ENCODE peak calls at places on chromosome 18, in six cellular contexts. N, P, C, Q, J and F are unnamed samples.

GRCh38 chr18:70380915-70381896 is 92.4 kb downstream of the SOCS6 start:
- DNase-seq in N (no peak), P (no peak), C (no peak), Q (no peak), J (peak), F (no peak)

GRCh38 chr18:61833387-61833786 is 59.4 kb downstream of the RNF152 start:
- DNase-seq in N (no peak), P (no peak), C (no peak), Q (no peak), J (peak), F (peak)

GRCh38 chr18:49678440-49678839 is 116.6 kb downstream of the LIPG start:
- DNase-seq in N (no peak), P (no peak), C (no peak), Q (no peak), J (no peak), F (no peak)

GRCh38 chr18:41992698-41993097 is 37.7 kb downstream of the PIK3C3 start:
- DNase-seq in N (no peak), P (no peak), C (no peak), Q (no peak), J (no peak), F (no peak)

GRCh38 chr18:24839991-24840390 is 379.6 kb downstream of the HRH4 start:
- DNase-seq in N (no peak), P (no peak), C (no peak), Q (peak), J (peak), F (no peak)

GRCh38 chr18:61609131-61609530 is 275.9 kb downstream of the CDH20 start:
- DNase-seq in N (no peak), P (no peak), C (no peak), Q (peak), J (no peak), F (no peak)

GRCh38 chr18:49082714-49083688 is 132.2 kb upstream of the SMAD7 start:
- DNase-seq in N (no peak), P (no peak), C (no peak), Q (no peak), J (no peak), F (no peak)

GRCh38 chr18:59565957-59566356 is 131.3 kb downstream of the CCBE1 start:
- DNase-seq in N (no peak), P (no peak), C (no peak), Q (peak), J (peak), F (no peak)

GRCh38 chr18:75051757-75052156 is 157.2 kb downstream of the PTGR3 start:
- DNase-seq in N (no peak), P (no peak), C (no peak), Q (no peak), J (no peak), F (no peak)

GRCh38 chr18:70195852-70196434 is 9.5 kb downstream of the RTTN start:
- DNase-seq in N (no peak), P (peak), C (no peak), Q (peak), J (peak), F (peak)

GRCh38 chr18:26894006-26894405 is 28.5 kb upstream of the AQP4 start:
- DNase-seq in N (no peak), P (no peak), C (no peak), Q (no peak), J (no peak), F (no peak)

GRCh38 chr18:59801576-59801975 is 98.2 kb upstream of the PMAIP1 start:
- DNase-seq in N (no peak), P (no peak), C (no peak), Q (no peak), J (no peak), F (no peak)

GRCh38 chr18:49656098-49656591 is 94.3 kb downstream of the LIPG start:
- DNase-seq in N (no peak), P (no peak), C (no peak), Q (peak), J (peak), F (no peak)

GRCh38 chr18:48345596-48345995 is 63.6 kb downstream of the ZBTB7C start:
- DNase-seq in N (no peak), P (no peak), C (no peak), Q (peak), J (no peak), F (no peak)

GRCh38 chr18:57916684-57917083 is 113.6 kb upstream of the ATP8B1 start:
- DNase-seq in N (no peak), P (no peak), C (no peak), Q (no peak), J (no peak), F (no peak)

GRCh38 chr18:74880706-74881289 is 283.1 kb downstream of the ZNF407 start:
- DNase-seq in N (no peak), P (no peak), C (no peak), Q (no peak), J (no peak), F (no peak)

GRCh38 chr18:35026407-35027061 is 14.7 kb upstream of the MAPRE2 start:
- DNase-seq in N (no peak), P (no peak), C (no peak), Q (no peak), J (no peak), F (no peak)

GRCh38 chr18:61842146-61842545 is 50.7 kb downstream of the RNF152 start:
- DNase-seq in N (no peak), P (no peak), C (no peak), Q (no peak), J (no peak), F (no peak)

GRCh38 chr18:56574827-56575226 is 63.6 kb downstream of the TXNL1 start:
- DNase-seq in N (no peak), P (no peak), C (no peak), Q (no peak), J (no peak), F (no peak)

GRCh38 chr18:46727177-46727576 is 29.7 kb downstream of the ST8SIA5 start:
- DNase-seq in N (no peak), P (no peak), C (no peak), Q (no peak), J (no peak), F (no peak)

GRCh38 chr18:11976463-11976862 is 4.8 kb upstream of the IMPA2 start:
- DNase-seq in N (no peak), P (no peak), C (no peak), Q (no peak), J (no peak), F (no peak)

GRCh38 chr18:6747646-6748045 is 18.1 kb downstream of the ARHGAP28 start:
- DNase-seq in N (peak), P (no peak), C (no peak), Q (peak), J (peak), F (no peak)

GRCh38 chr18:73244411-73244810 is 376.6 kb upstream of the NETO1 start:
- DNase-seq in N (peak), P (no peak), C (no peak), Q (no peak), J (peak), F (no peak)

GRCh38 chr18:2893676-2894075 is 46.9 kb downstream of the EMILIN2 start:
- DNase-seq in N (no peak), P (no peak), C (no peak), Q (no peak), J (no peak), F (no peak)

GRCh38 chr18:48172226-48173006 is 236.8 kb downstream of the ZBTB7C start:
- DNase-seq in N (no peak), P (no peak), C (no peak), Q (no peak), J (no peak), F (no peak)

GRCh38 chr18:33720133-33720532 is 142.1 kb downstream of the ASXL3 start:
- DNase-seq in N (peak), P (no peak), C (no peak), Q (peak), J (peak), F (no peak)

GRCh38 chr18:40056085-40056484 is 1898.9 kb upstream of the PIK3C3 start:
- DNase-seq in N (no peak), P (no peak), C (no peak), Q (no peak), J (no peak), F (no peak)

GRCh38 chr18:42412896-42413295 is 457.9 kb downstream of the PIK3C3 start:
- DNase-seq in N (no peak), P (no peak), C (no peak), Q (no peak), J (peak), F (no peak)

GRCh38 chr18:51157215-51157614 is 40.3 kb downstream of the MEX3C start:
- DNase-seq in N (no peak), P (no peak), C (no peak), Q (no peak), J (no peak), F (peak)
- H3K27ac ChIP-seq in N (no peak), P (no peak), C (no peak), Q (no peak), J (no peak), F (no peak)

DNA sequence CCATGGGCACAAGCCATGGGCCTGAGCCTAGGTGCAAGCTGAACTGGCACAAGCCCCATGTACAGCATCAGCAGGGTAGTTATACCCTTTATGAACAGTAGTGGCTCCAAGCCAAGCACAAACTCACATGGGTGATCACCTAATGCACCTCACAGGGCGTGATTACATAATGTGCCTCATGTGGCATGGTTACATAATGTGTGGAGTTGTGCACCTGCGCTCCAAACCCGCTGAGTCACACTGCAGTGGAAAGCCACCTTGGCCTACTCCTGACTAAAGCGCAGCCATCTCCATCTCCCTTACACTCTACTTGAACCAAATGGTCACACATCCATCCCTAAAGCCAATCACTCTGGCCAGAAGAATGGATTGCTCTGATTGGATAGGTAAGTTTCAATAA is 279.7 kb downstream of the MBD2 start:
- DNase-seq in N (no peak), P (no peak), C (no peak), Q (no peak), J (no peak), F (no peak)
- H3K27ac ChIP-seq in N (no peak), P (no peak), C (no peak), Q (no peak), J (no peak), F (no peak)

GRCh38 chr18:45341454-45341853 is 273.8 kb upstream of the SLC14A2 start:
- DNase-seq in N (no peak), P (no peak), C (no peak), Q (no peak), J (no peak), F (no peak)

GRCh38 chr18:45342166-45342565 is 273.1 kb upstream of the SLC14A2 start:
- DNase-seq in N (no peak), P (no peak), C (no peak), Q (no peak), J (no peak), F (no peak)

GRCh38 chr18:45339819-45340550 is 275.3 kb upstream of the SLC14A2 start:
- DNase-seq in N (no peak), P (no peak), C (no peak), Q (no peak), J (no peak), F (no peak)

GRCh38 chr18:45342653-45343052 is 272.6 kb upstream of the SLC14A2 start:
- DNase-seq in N (no peak), P (no peak), C (no peak), Q (no peak), J (no peak), F (no peak)

GRCh38 chr18:45340884-45341283 is 274.4 kb upstream of the SLC14A2 start:
- DNase-seq in N (no peak), P (no peak), C (no peak), Q (no peak), J (no peak), F (no peak)
- H3K27ac ChIP-seq in N (no peak), P (no peak), C (no peak), Q (no peak), J (no peak), F (no peak)

GRCh38 chr18:22174341-22175148 is 5.2 kb downstream of the GATA6 start:
- DNase-seq in N (no peak), P (no peak), C (no peak), Q (no peak), J (no peak), F (peak)

GRCh38 chr18:22176622-22177495 is 7.5 kb downstream of the GATA6 start:
- DNase-seq in N (no peak), P (no peak), C (no peak), Q (peak), J (no peak), F (no peak)

GRCh38 chr18:22173928-22174301 is 4.5 kb downstream of the GATA6 start:
- DNase-seq in N (no peak), P (no peak), C (no peak), Q (no peak), J (no peak), F (no peak)

GRCh38 chr18:22176282-22176621 is 6.9 kb downstream of the GATA6 start:
- DNase-seq in N (no peak), P (no peak), C (no peak), Q (no peak), J (no peak), F (no peak)

DNA sequence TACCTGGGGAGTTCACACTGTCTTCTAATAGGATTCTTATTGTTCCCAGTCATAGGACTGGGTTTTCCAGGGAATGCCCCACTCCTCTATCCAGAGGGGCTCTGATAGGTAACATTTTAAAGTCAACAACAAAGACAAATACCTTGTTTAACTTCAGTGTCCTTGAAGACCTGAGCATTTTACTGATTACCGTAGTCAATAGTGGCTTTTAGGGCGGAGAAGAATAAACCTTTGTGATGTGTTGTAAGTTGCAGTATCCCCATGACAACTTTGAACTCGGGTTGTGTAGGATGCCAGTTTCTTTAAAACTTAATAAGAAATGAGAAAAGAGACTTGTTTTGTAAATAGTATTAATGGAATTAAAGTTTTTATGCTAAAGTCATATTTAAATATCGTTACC is 5.9 kb downstream of the GATA6 start:
- DNase-seq in N (no peak), P (no peak), C (no peak), Q (no peak), J (no peak), F (no peak)
- H3K27ac ChIP-seq in N (no peak), P (no peak), C (no peak), Q (no peak), J (no peak), F (no peak)

DNA sequence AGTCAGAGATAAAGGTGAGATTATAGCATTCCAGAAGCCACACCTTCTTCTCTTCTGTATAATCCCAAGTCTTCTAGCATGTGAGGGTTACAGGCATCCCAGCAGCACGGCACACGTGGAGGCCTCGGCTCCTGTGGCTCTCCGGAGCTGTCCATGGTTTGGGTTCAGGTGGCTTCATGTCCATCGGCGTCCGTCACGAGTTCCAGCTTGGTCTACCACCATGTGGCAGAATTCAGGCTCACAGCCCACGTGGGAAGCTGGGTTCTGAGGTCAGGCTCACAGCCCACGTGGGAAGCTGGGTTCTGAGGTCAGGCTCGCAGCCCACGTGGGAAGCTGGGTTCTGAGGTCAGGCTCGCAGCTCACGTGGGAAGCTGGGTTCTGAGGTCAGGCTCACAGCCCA is 378.3 kb upstream of the SALL3 start:
- DNase-seq in N (no peak), P (no peak), C (no peak), Q (no peak), J (no peak), F (no peak)
- H3K27ac ChIP-seq in N (no peak), P (no peak), C (no peak), Q (no peak), J (no peak), F (no peak)

DNA sequence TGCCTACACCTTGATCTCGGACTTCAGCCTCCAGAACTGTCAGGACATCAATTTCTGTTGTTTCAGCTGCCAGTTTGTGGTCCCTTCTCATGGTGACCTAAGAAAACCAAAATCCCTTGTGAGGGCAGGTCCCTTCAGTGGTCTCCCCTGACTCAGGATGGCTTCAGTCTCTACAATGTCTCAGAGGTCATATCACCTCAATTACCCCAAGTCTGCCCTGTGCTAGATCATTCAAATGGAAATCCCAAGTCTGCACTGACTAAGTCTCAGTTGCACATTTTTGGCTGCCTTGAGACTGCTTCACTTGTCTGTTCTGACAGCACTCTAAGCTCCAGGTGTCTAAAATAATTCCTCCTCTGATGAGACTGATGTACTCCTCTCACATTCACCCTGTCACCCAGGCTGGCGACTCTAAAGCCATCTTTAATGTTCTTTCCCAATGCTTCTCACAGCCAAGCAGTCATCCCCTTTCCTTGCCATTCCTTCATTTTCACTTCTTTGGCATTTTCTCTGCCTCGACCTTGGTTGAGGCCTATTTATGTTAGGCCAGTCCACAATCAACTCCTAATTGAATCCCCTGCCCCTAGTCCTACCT is 470.8 kb downstream of the DLGAP1 start:
- DNase-seq in N (no peak), P (no peak), C (no peak), Q (no peak), J (peak), F (no peak)
- H3K27ac ChIP-seq in N (peak), P (peak), C (no peak), Q (peak), J (peak), F (no peak)